ENCODE peak calls at places on chromosome 10, in eight cellular contexts. One of them, this sample, is unnamed.

GRCh38 chr10:26970667-26971066 is 109.9 kb upstream of the ABI1 start:
- DNase-seq in fibroblast of the aortic adventitia: no peak
- DNase-seq in NCI-H146: no peak
- DNase-seq in caudate nucleus: no peak
- DNase-seq in activated CD8-positive, alpha-beta memory T cell treated with anti-CD3 and anti-CD28 coated beads, Interleukin-2, amount 50 U/mL, for 48 hours: no peak
- DNase-seq in NCI-H1092: no peak
- DNase-seq in GOT3: no peak
- DNase-seq in DMS153: no peak
- DNase-seq in this sample: no peak

GRCh38 chr10:110547139-110547761 is 20.2 kb upstream of the SMC3 start:
- DNase-seq in activated CD8-positive, alpha-beta memory T cell treated with anti-CD3 and anti-CD28 coated beads, Interleukin-2, amount 50 U/mL, for 48 hours: no peak
- DNase-seq in GOT3: no peak
- DNase-seq in caudate nucleus: no peak
- DNase-seq in NCI-H1092: no peak
- DNase-seq in NCI-H146: peak; percentile 61
- DNase-seq in fibroblast of the aortic adventitia: peak; percentile 83
- DNase-seq in DMS153: peak; percentile 26
- DNase-seq in this sample: peak; percentile 42

GRCh38 chr10:22853906-22854447 is 73.9 kb upstream of the ARMC3 start:
- DNase-seq in caudate nucleus: no peak
- DNase-seq in fibroblast of the aortic adventitia: peak; percentile 11
- DNase-seq in NCI-H146: no peak
- DNase-seq in GOT3: no peak
- DNase-seq in DMS153: no peak
- DNase-seq in activated CD8-positive, alpha-beta memory T cell treated with anti-CD3 and anti-CD28 coated beads, Interleukin-2, amount 50 U/mL, for 48 hours: no peak
- DNase-seq in NCI-H1092: no peak
- DNase-seq in this sample: no peak

GRCh38 chr10:63192826-63193225 is 59.7 kb downstream of the NRBF2 start:
- DNase-seq in NCI-H146: no peak
- DNase-seq in activated CD8-positive, alpha-beta memory T cell treated with anti-CD3 and anti-CD28 coated beads, Interleukin-2, amount 50 U/mL, for 48 hours: no peak
- DNase-seq in NCI-H1092: no peak
- DNase-seq in caudate nucleus: no peak
- DNase-seq in GOT3: no peak
- DNase-seq in DMS153: no peak
- DNase-seq in fibroblast of the aortic adventitia: peak; percentile 72
- DNase-seq in this sample: no peak

GRCh38 chr10:61452655-61453641 is at the start of gene TMEM26:
- DNase-seq in activated CD8-positive, alpha-beta memory T cell treated with anti-CD3 and anti-CD28 coated beads, Interleukin-2, amount 50 U/mL, for 48 hours: no peak
- DNase-seq in NCI-H146: no peak
- DNase-seq in caudate nucleus: peak; percentile 27
- DNase-seq in DMS153: no peak
- DNase-seq in GOT3: no peak
- DNase-seq in fibroblast of the aortic adventitia: peak; percentile 32
- DNase-seq in NCI-H1092: no peak
- DNase-seq in this sample: no peak

GRCh38 chr10:102267748-102268147 is 22.4 kb downstream of the GBF1 start:
- DNase-seq in NCI-H1092: no peak
- DNase-seq in GOT3: no peak
- DNase-seq in activated CD8-positive, alpha-beta memory T cell treated with anti-CD3 and anti-CD28 coated beads, Interleukin-2, amount 50 U/mL, for 48 hours: no peak
- DNase-seq in fibroblast of the aortic adventitia: peak; percentile 77
- DNase-seq in NCI-H146: no peak
- DNase-seq in DMS153: no peak
- DNase-seq in caudate nucleus: no peak
- DNase-seq in this sample: no peak

GRCh38 chr10:86365346-86366032 is 1.1 kb downstream of the GRID1 start:
- DNase-seq in NCI-H146: peak; percentile 25
- DNase-seq in GOT3: no peak
- DNase-seq in NCI-H1092: no peak
- DNase-seq in fibroblast of the aortic adventitia: no peak
- DNase-seq in activated CD8-positive, alpha-beta memory T cell treated with anti-CD3 and anti-CD28 coated beads, Interleukin-2, amount 50 U/mL, for 48 hours: no peak
- DNase-seq in caudate nucleus: peak; percentile 44
- DNase-seq in DMS153: no peak
- DNase-seq in this sample: no peak

GRCh38 chr10:43814611-43815010 is 165.9 kb upstream of the ZNF32 start:
- DNase-seq in fibroblast of the aortic adventitia: peak; percentile 18
- DNase-seq in activated CD8-positive, alpha-beta memory T cell treated with anti-CD3 and anti-CD28 coated beads, Interleukin-2, amount 50 U/mL, for 48 hours: no peak
- DNase-seq in NCI-H1092: no peak
- DNase-seq in caudate nucleus: no peak
- DNase-seq in NCI-H146: no peak
- DNase-seq in GOT3: no peak
- DNase-seq in DMS153: no peak
- DNase-seq in this sample: no peak

GRCh38 chr10:69407621-69408301 is 9.0 kb downstream of the TACR2 start:
- DNase-seq in DMS153: peak; percentile 31
- DNase-seq in NCI-H146: peak; percentile 54
- DNase-seq in NCI-H1092: no peak
- DNase-seq in fibroblast of the aortic adventitia: no peak
- DNase-seq in caudate nucleus: no peak
- DNase-seq in activated CD8-positive, alpha-beta memory T cell treated with anti-CD3 and anti-CD28 coated beads, Interleukin-2, amount 50 U/mL, for 48 hours: peak; percentile 65
- DNase-seq in GOT3: no peak
- DNase-seq in this sample: no peak

GRCh38 chr10:77946084-77946483 is 19.5 kb upstream of the DLG5 start:
- DNase-seq in GOT3: no peak
- DNase-seq in activated CD8-positive, alpha-beta memory T cell treated with anti-CD3 and anti-CD28 coated beads, Interleukin-2, amount 50 U/mL, for 48 hours: no peak
- DNase-seq in caudate nucleus: no peak
- DNase-seq in NCI-H146: no peak
- DNase-seq in DMS153: no peak
- DNase-seq in NCI-H1092: no peak
- DNase-seq in fibroblast of the aortic adventitia: peak; percentile 37
- DNase-seq in this sample: no peak

GRCh38 chr10:122298598-122299301 is 27.7 kb downstream of the BTBD16 start:
- DNase-seq in NCI-H1092: peak; percentile 7
- DNase-seq in DMS153: peak; percentile 69
- DNase-seq in caudate nucleus: peak; percentile 31
- DNase-seq in fibroblast of the aortic adventitia: peak; percentile 85
- DNase-seq in activated CD8-positive, alpha-beta memory T cell treated with anti-CD3 and anti-CD28 coated beads, Interleukin-2, amount 50 U/mL, for 48 hours: peak; percentile 80
- DNase-seq in GOT3: peak; percentile 51
- DNase-seq in NCI-H146: peak; percentile 75
- DNase-seq in this sample: peak; percentile 52

GRCh38 chr10:3780766-3781457 is 4.1 kb downstream of the KLF6 start:
- DNase-seq in DMS153: no peak
- DNase-seq in NCI-H1092: no peak
- DNase-seq in GOT3: no peak
- DNase-seq in activated CD8-positive, alpha-beta memory T cell treated with anti-CD3 and anti-CD28 coated beads, Interleukin-2, amount 50 U/mL, for 48 hours: peak; percentile 56
- DNase-seq in fibroblast of the aortic adventitia: peak; percentile 48
- DNase-seq in caudate nucleus: no peak
- DNase-seq in NCI-H146: no peak
- DNase-seq in this sample: no peak